ENCODE peak calls at places on chromosomes 7 and 10, in six cellular contexts. Q is activated CD8-positive, alpha-beta memory T cell treated with anti-CD3 and anti-CD28 coated beads, Interleukin-2, amount 50 U/mL, for 4 hours; H is GM19239; Z is NCI-H1436 treated with DMSO at 0.1 percent for 48 hours; L is M059J; C is stimulated activated naive B cell treated with anti-CD40 and anti-IgM and Interleukin-4, amounts not matched to agents 10 μg/mL and 1 μg/mL and 100 μg/mL, for 72 hours. Y is an unnamed sample.

GRCh38 chr10:17226891-17227303 is 1.1 kb upstream of the VIM start:
- DNase-seq in H (no peak), L (peak), C (no peak), Z (no peak), Q (no peak), Y (no peak)

GRCh38 chr10:124279298-124279697 is 139.4 kb downstream of the OAT start:
- DNase-seq in C (no peak), Z (no peak), Q (no peak), H (no peak), L (no peak), Y (no peak)

GRCh38 chr7:150900675-150901074 is 48.4 kb downstream of the AOC1 start:
- DNase-seq in Z (no peak), C (no peak), L (no peak), H (no peak), Q (no peak), Y (peak)

GRCh38 chr10:79443338-79444242 is 1.8 kb downstream of the ZCCHC24 start:
- DNase-seq in C (no peak), Z (no peak), L (peak), Q (no peak), H (no peak), Y (peak)

GRCh38 chr7:37920619-37921339 is at the start of gene EPDR1:
- DNase-seq in Z (no peak), Q (no peak), C (peak), H (no peak), L (peak), Y (peak)

GRCh38 chr7:99380823-99381663 is 6.5 kb downstream of the ARPC1B start:
- DNase-seq in H (peak), C (peak), Q (peak), L (no peak), Z (no peak), Y (peak)

GRCh38 chr10:42859256-42859655 is 76.7 kb downstream of the BMS1 start:
- DNase-seq in L (no peak), C (no peak), Q (no peak), H (no peak), Z (no peak), Y (no peak)

GRCh38 chr10:78956391-78956790 is 112.4 kb upstream of the ZMIZ1 start:
- DNase-seq in C (no peak), L (no peak), H (no peak), Q (no peak), Z (no peak), Y (no peak)

GRCh38 chr7:148566736-148567135 is 23.8 kb upstream of the C7orf33 start:
- DNase-seq in C (no peak), Z (no peak), L (no peak), H (no peak), Q (no peak), Y (no peak)

GRCh38 chr10:22657566-22658190 is 56.7 kb downstream of the PIP4K2A start:
- DNase-seq in Q (no peak), H (no peak), Z (no peak), L (no peak), C (no peak), Y (no peak)

GRCh38 chr7:124032369-124033092 is at the start of gene TMEM229A:
- DNase-seq in H (peak), C (no peak), L (peak), Z (no peak), Q (no peak), Y (peak)